ENCODE peak calls at places on chromosomes 4 and X, in nine cellular contexts. A is effector memory CD4-positive, alpha-beta T cell; Z is neural crest cell; O is upper lobe of left lung; H is MG63; K is coronary artery; M is activated T-cell treated with anti-CD3 and anti-CD28 coated beads for 1 hour; G is AG09319; L is SW 1271. N is an unnamed sample.
A peak's percentile ranks its signal among the peaks of the same experiment; 100 is the strongest.

GRCh38 chr4:112251044-112251632 is 19.6 kb downstream of the AP1AR start:
- DNase-seq in A (no peak), Z (no peak), O (no peak), H (no peak), K (no peak), M (no peak), G (no peak), L (no peak), N (no peak)

GRCh38 chrX:38282044-38282443 is 45.3 kb downstream of the RPGR start:
- DNase-seq in A (no peak), Z (no peak), O (no peak), H (no peak), K (no peak), M (no peak), G (no peak), L (no peak), N (no peak)

GRCh38 chrX:19556202-19556601 is 40.9 kb upstream of the MAP3K15 start:
- DNase-seq in A (no peak), Z (no peak), O (no peak), H (no peak), K (no peak), M (no peak), G (no peak), L (no peak), N (no peak)

GRCh38 chrX:56995271-56995994 is at the start of gene SPIN3:
- DNase-seq in A (peak; percentile 1), Z (peak; percentile 70), O (peak; percentile 90), H (peak; percentile 78), K (peak; percentile 76), M (peak; percentile 30), G (no peak), L (peak; percentile 34), N (no peak)

GRCh38 chr4:148203056-148203898 is 238.9 kb downstream of the NR3C2 start:
- DNase-seq in A (no peak), Z (no peak), O (no peak), H (no peak), K (no peak), M (no peak), G (no peak), L (no peak), N (no peak)

GRCh38 chrX:70279081-70279480 is 2.9 kb upstream of the RAB41 start:
- DNase-seq in A (no peak), Z (no peak), O (no peak), H (no peak), K (no peak), M (no peak), G (no peak), L (no peak), N (no peak)

GRCh38 chr4:100852326-100852725 is 334.5 kb upstream of the EMCN start:
- DNase-seq in A (no peak), Z (no peak), O (no peak), H (no peak), K (no peak), M (no peak), G (no peak), L (no peak), N (no peak)

GRCh38 chr4:90039122-90039521 is 88.1 kb upstream of the CCSER1 start:
- DNase-seq in A (no peak), Z (no peak), O (no peak), H (no peak), K (no peak), M (no peak), G (no peak), L (no peak), N (no peak)

GRCh38 chr4:121112530-121112929 is 40.2 kb upstream of the NDNF start:
- DNase-seq in A (no peak), Z (no peak), O (no peak), H (no peak), K (no peak), M (no peak), G (no peak), L (no peak), N (no peak)

GRCh38 chr4:7526929-7527535 is 92.3 kb upstream of the PSAPL1 start:
- DNase-seq in A (no peak), Z (no peak), O (peak; percentile 67), H (no peak), K (no peak), M (no peak), G (no peak), L (no peak), N (no peak)

GRCh38 chr4:51960486-51960885 is 59.7 kb downstream of the LRRC66 start:
- DNase-seq in A (no peak), Z (no peak), O (no peak), H (peak; percentile 69), K (no peak), M (no peak), G (no peak), L (no peak), N (no peak)

GRCh38 chrX:154135458-154136229 is 8.4 kb upstream of the OPN1LW start:
- DNase-seq in A (no peak), Z (no peak), O (no peak), H (peak; percentile 23), K (no peak), M (no peak), G (no peak), L (no peak), N (no peak)

GRCh38 chr4:184342167-184342856 is 124.6 kb upstream of the ENPP6 start:
- DNase-seq in A (no peak), Z (no peak), O (no peak), H (no peak), K (no peak), M (no peak), G (no peak), L (no peak), N (no peak)

GRCh38 chrX:50920132-50920531 is 9.6 kb downstream of the BMP15 start:
- DNase-seq in A (no peak), Z (no peak), O (no peak), H (no peak), K (no peak), M (no peak), G (no peak), L (no peak), N (no peak)

GRCh38 chr4:161133877-161134276 is 1029.9 kb downstream of the FSTL5 start:
- DNase-seq in A (no peak), Z (no peak), O (no peak), H (no peak), K (no peak), M (no peak), G (no peak), L (no peak), N (no peak)

GRCh38 chr4:72858328-72858727 is 211.2 kb downstream of the COX18 start:
- DNase-seq in A (no peak), Z (no peak), O (no peak), H (no peak), K (no peak), M (no peak), G (peak; percentile 23), L (no peak), N (no peak)

GRCh38 chrX:72130762-72131231 is 918 bp downstream of the RTL5 start:
- DNase-seq in A (no peak), Z (no peak), O (peak; percentile 75), H (no peak), K (no peak), M (no peak), G (no peak), L (no peak), N (no peak)

GRCh38 chr4:2792711-2793577 is at the start of gene SH3BP2:
- DNase-seq in A (peak; percentile 57), Z (peak; percentile 60), O (peak; percentile 97), H (peak; percentile 82), K (peak; percentile 80), M (no peak), G (no peak), L (peak; percentile 8), N (no peak)

GRCh38 chr4:113951263-113951662 is 28.2 kb downstream of the ARSJ start:
- DNase-seq in A (no peak), Z (no peak), O (no peak), H (peak; percentile 76), K (no peak), M (no peak), G (no peak), L (no peak), N (no peak)

GRCh38 chr4:128386761-128387599 is 99.4 kb upstream of the PGRMC2 start:
- DNase-seq in A (no peak), Z (no peak), O (peak; percentile 14), H (peak; percentile 96), K (peak; percentile 94), M (no peak), G (peak; percentile 94), L (no peak), N (peak; percentile 54)

GRCh38 chr4:15400911-15401671 is 26.7 kb upstream of the C1QTNF7 start:
- DNase-seq in A (no peak), Z (no peak), O (no peak), H (peak; percentile 52), K (peak; percentile 84), M (no peak), G (peak; percentile 62), L (no peak), N (no peak)

GRCh38 chrX:155563099-155563498 is 49.7 kb downstream of the TMLHE start:
- DNase-seq in A (no peak), Z (no peak), O (no peak), H (no peak), K (no peak), M (no peak), G (no peak), L (no peak), N (no peak)

GRCh38 chr4:147825451-147826287 is 93.8 kb downstream of the ARHGAP10 start:
- DNase-seq in A (no peak), Z (no peak), O (no peak), H (no peak), K (no peak), M (no peak), G (no peak), L (no peak), N (no peak)

GRCh38 chrX:46882266-46882665 is 30.0 kb upstream of the JADE3 start:
- DNase-seq in A (no peak), Z (no peak), O (no peak), H (no peak), K (no peak), M (no peak), G (no peak), L (no peak), N (no peak)

GRCh38 chrX:15930585-15930984 is 76.0 kb upstream of the AP1S2 start:
- DNase-seq in A (no peak), Z (no peak), O (no peak), H (no peak), K (no peak), M (no peak), G (peak; percentile 16), L (no peak), N (no peak)

GRCh38 chr4:169286562-169287301 is 16.0 kb upstream of the SH3RF1 start:
- DNase-seq in A (no peak), Z (no peak), O (no peak), H (no peak), K (no peak), M (no peak), G (no peak), L (no peak), N (no peak)

GRCh38 chrX:106919932-106920452 is at the start of gene CLDN2:
- DNase-seq in A (no peak), Z (no peak), O (no peak), H (peak; percentile 18), K (no peak), M (no peak), G (no peak), L (no peak), N (no peak)